ENCODE peak calls at places on chromosome 21, in five cellular contexts. K is tibial artery, U is A549, B is fibroblast of lung, V is Panc1. T is an unnamed sample.

GRCh38 chr21:42627527-42628289 is 25.7 kb upstream of the PDE9A start:
- DNase-seq in B (no peak), V (no peak), U (no peak), K (no peak), T (no peak)

GRCh38 chr21:42277593-42277992 is 37.6 kb downstream of the TFF3 start:
- DNase-seq in K (no peak), B (no peak), V (no peak), U (no peak), T (no peak)

GRCh38 chr21:42509239-42509638 is 4.4 kb upstream of the SLC37A1 start:
- DNase-seq in B (no peak), V (no peak), K (no peak), U (no peak), T (no peak)

GRCh38 chr21:42746593-42747266 is 93.3 kb downstream of the PDE9A start:
- DNase-seq in V (no peak), B (no peak), K (no peak), U (no peak), T (no peak)

GRCh38 chr21:42669069-42669468 is 15.6 kb downstream of the PDE9A start:
- DNase-seq in V (no peak), U (no peak), K (no peak), B (no peak), T (no peak)

GRCh38 chr21:45833437-45833836 is 148.1 kb upstream of the COL6A1 start:
- DNase-seq in B (no peak), K (no peak), U (no peak), V (no peak), T (no peak)

GRCh38 chr21:14911351-14911750 is 153.4 kb downstream of the NRIP1 start:
- DNase-seq in U (no peak), V (no peak), K (no peak), B (no peak), T (no peak)

GRCh38 chr21:46100020-46100419 is 2.1 kb downstream of the COL6A2 start:
- DNase-seq in V (no peak), K (no peak), B (no peak), U (no peak), T (no peak)

GRCh38 chr21:16891821-16892220 is 621.0 kb upstream of the CXADR start:
- DNase-seq in V (no peak), U (no peak), K (no peak), B (peak), T (no peak)

GRCh38 chr21:34545079-34545884 is 33.3 kb upstream of the KCNE1 start:
- DNase-seq in K (no peak), U (peak), B (peak), V (no peak), T (peak)

GRCh38 chr21:42648606-42649005 is 4.8 kb upstream of the PDE9A start:
- DNase-seq in B (no peak), U (no peak), K (no peak), V (no peak), T (no peak)

GRCh38 chr21:25509862-25510261 is 97.4 kb downstream of the MRPL39 start:
- DNase-seq in B (no peak), V (no peak), U (no peak), K (no peak), T (peak)

GRCh38 chr21:42781150-42781980 is 98.0 kb downstream of the WDR4 start:
- DNase-seq in V (no peak), B (no peak), U (no peak), K (no peak), T (no peak)

GRCh38 chr21:9839011-9839661 is 682.2 kb upstream of the TPTE start:
- DNase-seq in V (no peak), B (no peak), U (no peak), K (no peak), T (no peak)

GRCh38 chr21:32687946-32688345 is 39.9 kb downstream of the SYNJ1 start:
- DNase-seq in B (no peak), K (no peak), V (no peak), U (no peak), T (peak)

GRCh38 chr21:25963186-25963585 is 207.4 kb downstream of the APP start:
- DNase-seq in K (no peak), V (peak), U (peak), B (peak), T (no peak)

GRCh38 chr21:45886610-45887026 is 95.0 kb upstream of the COL6A1 start:
- DNase-seq in U (no peak), B (no peak), V (no peak), K (no peak), T (no peak)

GRCh38 chr21:24369751-24370150 is 1237.5 kb downstream of the MRPL39 start:
- DNase-seq in V (no peak), K (no peak), U (no peak), B (no peak), T (no peak)

GRCh38 chr21:38140192-38140905 is 116.4 kb upstream of the KCNJ15 start:
- DNase-seq in V (no peak), K (peak), B (peak), U (peak), T (no peak)

GRCh38 chr21:15221799-15222386 is 157.1 kb upstream of the NRIP1 start:
- DNase-seq in B (peak), U (peak), K (no peak), V (no peak), T (peak)

GRCh38 chr21:31418355-31419001 is 74.4 kb upstream of the TIAM1 start:
- DNase-seq in V (no peak), B (no peak), U (no peak), K (no peak), T (no peak)

GRCh38 chr21:31426235-31426797 is 82.3 kb upstream of the TIAM1 start:
- DNase-seq in V (no peak), K (no peak), B (no peak), U (no peak), T (peak)

GRCh38 chr21:34595457-34595856 is 19.5 kb downstream of the RCAN1 start:
- DNase-seq in K (no peak), V (no peak), B (no peak), U (no peak), T (no peak)

GRCh38 chr21:23853796-23854379 is 1753.4 kb downstream of the MRPL39 start:
- DNase-seq in U (no peak), K (no peak), V (no peak), B (peak), T (peak)

GRCh38 chr21:42696516-42697040 is 43.2 kb downstream of the PDE9A start:
- DNase-seq in B (no peak), K (no peak), U (no peak), V (no peak), T (no peak)

GRCh38 chr21:36169465-36170128 is 13.0 kb downstream of the DOP1B start:
- DNase-seq in V (no peak), U (no peak), K (no peak), B (no peak), T (no peak)
- TF ChIP-seq CTCF in V (no peak), U (no peak), K (no peak), B (peak), T (peak)

DNA sequence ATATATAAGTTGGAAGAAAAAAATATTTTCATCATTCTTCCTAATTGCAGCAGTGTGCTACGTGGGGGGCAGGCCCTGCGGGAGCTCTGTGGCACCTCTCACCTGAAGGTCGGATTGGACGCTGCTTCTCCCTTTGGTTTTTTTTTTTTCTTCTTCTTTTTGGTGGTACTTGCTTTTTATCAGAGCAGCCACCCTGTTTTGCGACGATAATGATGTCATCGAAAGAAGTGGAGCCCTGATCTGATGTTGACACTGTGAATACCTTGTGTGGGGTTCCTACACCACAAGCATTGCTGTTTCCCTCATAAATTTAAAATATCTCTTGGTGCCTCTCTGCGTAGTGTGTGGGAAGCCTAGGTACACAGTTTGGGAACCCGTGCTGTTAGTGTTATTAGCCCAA is 5.5 kb downstream of the TRAPPC10 start:
- DNase-seq in K (no peak), B (no peak), V (no peak), U (no peak), T (no peak)
- H3K4me3 ChIP-seq in K (no peak), B (no peak), V (no peak), U (no peak), T (no peak)

DNA sequence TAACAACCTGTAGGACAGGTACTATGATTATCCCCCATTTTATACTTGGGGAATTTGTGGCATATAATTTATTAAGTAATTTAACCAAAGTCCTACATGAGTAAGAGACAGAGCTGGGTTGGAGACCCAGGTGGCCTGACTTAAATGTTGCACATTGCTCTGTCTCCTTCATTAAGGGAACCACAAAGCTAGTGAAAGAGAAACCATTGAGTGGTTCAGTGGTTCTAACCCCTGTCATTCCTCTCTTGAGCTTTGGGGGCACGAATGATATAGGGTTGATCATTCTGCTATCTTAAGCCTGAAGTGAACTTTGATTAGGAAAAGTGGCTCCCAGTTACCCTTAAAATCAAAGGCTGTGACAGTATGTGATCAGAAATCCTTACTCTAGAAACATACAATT is 5.2 kb upstream of the MAP3K7CL start:
- DNase-seq in U (no peak), V (no peak), K (no peak), B (no peak), T (peak)
- TF ChIP-seq CTCF in U (no peak), V (no peak), K (no peak), B (no peak), T (no peak)

DNA sequence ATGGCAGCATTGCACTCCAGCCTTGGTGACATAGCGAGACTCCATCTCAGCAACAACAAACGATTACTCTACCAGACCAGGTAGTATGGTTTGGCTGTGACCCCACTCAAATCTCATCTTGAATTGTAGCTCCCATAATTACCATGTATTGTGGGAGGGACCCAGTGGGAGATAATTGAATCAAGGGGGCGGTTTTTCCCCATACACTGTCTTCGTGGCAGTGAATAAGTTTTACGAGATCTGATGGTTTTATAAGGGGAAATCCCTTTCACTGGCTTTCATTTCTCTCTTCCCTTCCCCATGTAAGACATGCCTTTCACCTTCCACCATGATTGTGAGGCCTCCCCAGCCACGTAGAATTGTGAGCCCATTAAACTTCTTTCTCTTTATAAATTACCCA is 66.0 kb downstream of the BACE2 start:
- DNase-seq in V (no peak), U (no peak), K (no peak), B (no peak), T (no peak)
- H3K4me3 ChIP-seq in V (no peak), U (no peak), K (no peak), B (no peak), T (no peak)

GRCh38 chr21:36706482-36706852 is 7.6 kb downstream of the SIM2 start:
- DNase-seq in V (no peak), K (no peak), U (no peak), B (no peak), T (no peak)
- TF ChIP-seq CTCF in V (no peak), K (no peak), U (no peak), B (no peak), T (no peak)

GRCh38 chr21:29726061-29726460 is 213.7 kb downstream of the GRIK1 start:
- DNase-seq in U (no peak), V (no peak), B (no peak), K (no peak), T (no peak)

GRCh38 chr21:29725025-29725736 is 214.6 kb downstream of the GRIK1 start:
- DNase-seq in K (no peak), B (no peak), U (no peak), V (no peak), T (no peak)

GRCh38 chr21:29730281-29730680 is 209.5 kb downstream of the GRIK1 start:
- DNase-seq in U (no peak), V (no peak), B (no peak), K (no peak), T (no peak)
- H3K4me3 ChIP-seq in U (no peak), V (no peak), B (no peak), K (no peak), T (no peak)

GRCh38 chr21:39908265-39908923 is 41.2 kb downstream of the PCP4 start:
- DNase-seq in B (no peak), K (no peak), U (no peak), V (no peak), T (no peak)

GRCh38 chr21:39915881-39916280 is 48.6 kb downstream of the PCP4 start:
- DNase-seq in K (no peak), U (no peak), V (no peak), B (no peak), T (no peak)

GRCh38 chr21:39913651-39914145 is 46.5 kb downstream of the PCP4 start:
- DNase-seq in B (no peak), U (no peak), K (no peak), V (no peak), T (no peak)

GRCh38 chr21:39911792-39912191 is 44.6 kb downstream of the PCP4 start:
- DNase-seq in B (no peak), V (no peak), K (no peak), U (no peak), T (no peak)

GRCh38 chr21:39911286-39911685 is 44.0 kb downstream of the PCP4 start:
- DNase-seq in B (no peak), V (no peak), U (peak), K (no peak), T (no peak)
- TF ChIP-seq CTCF in B (no peak), V (peak), U (no peak), K (no peak), T (no peak)

DNA sequence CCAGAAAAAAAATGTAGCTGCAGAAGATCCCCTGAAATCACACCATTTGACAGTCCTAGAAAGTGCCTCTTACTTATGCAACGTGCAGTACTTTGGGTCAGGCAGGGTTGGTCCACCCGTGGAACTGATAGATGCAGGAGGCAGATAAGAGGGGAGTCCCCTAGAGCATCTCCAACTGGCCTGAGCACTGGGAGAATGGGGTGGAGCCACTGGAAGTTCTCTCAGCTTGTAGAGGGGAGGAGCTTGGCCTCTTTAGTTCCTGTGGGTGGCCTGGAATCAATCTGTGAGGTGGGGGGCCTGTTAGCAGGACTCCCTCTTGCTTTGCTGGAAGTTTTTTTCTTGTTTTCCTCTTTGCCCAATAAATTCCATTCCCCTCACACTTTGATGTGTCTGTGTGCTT is 335.7 kb upstream of the NCAM2 start:
- DNase-seq in U (no peak), K (no peak), B (no peak), V (no peak), T (no peak)
- H3K4me3 ChIP-seq in U (no peak), K (no peak), B (no peak), V (no peak), T (no peak)